ENCODE peak calls at places on chromosomes 16 and 17, in seven cellular contexts. Q is body of pancreas, G is lower lobe of right lung, S is brain microvascular endothelial cell, R is right lobe of liver, W is WTC11, Y is fibroblast of lung. D is an unnamed sample.

GRCh38 chr17:76697702-76698465 is 12.9 kb downstream of the MXRA7 start:
- DNase-seq in W (no peak), Q (no peak), G (no peak), S (peak), Y (peak), R (no peak), D (no peak)

GRCh38 chr16:29811896-29812665 is at the start of gene PRRT2:
- DNase-seq in Y (no peak), R (peak), Q (peak), G (peak), W (peak), S (no peak), D (peak)

GRCh38 chr16:7990864-7991263 is 599.4 kb downstream of the TMEM114 start:
- DNase-seq in Q (no peak), G (no peak), R (no peak), S (no peak), W (no peak), Y (no peak), D (no peak)

GRCh38 chr16:22372882-22373661 is 1.3 kb downstream of the CDR2 start:
- DNase-seq in R (no peak), G (no peak), S (no peak), Q (no peak), W (no peak), Y (peak), D (no peak)

GRCh38 chr17:726331-726919 is 6.0 kb upstream of the TLCD3A start:
- DNase-seq in G (no peak), Q (no peak), W (peak), R (no peak), S (no peak), Y (no peak), D (no peak)

GRCh38 chr16:12719972-12720371 is 83.7 kb downstream of the CPPED1 start:
- DNase-seq in Q (no peak), S (no peak), G (no peak), W (no peak), Y (no peak), R (no peak), D (no peak)

GRCh38 chr17:3030096-3030495 is 33.3 kb downstream of the OR1D5 start:
- DNase-seq in Q (no peak), W (no peak), G (peak), R (no peak), S (peak), Y (peak), D (no peak)

GRCh38 chr17:75008373-75008772 is 4.1 kb upstream of the MRPL58 start:
- DNase-seq in Q (no peak), S (no peak), R (no peak), G (no peak), W (no peak), Y (no peak), D (no peak)

GRCh38 chr17:55547027-55547670 is 35.9 kb upstream of the SMIM36 start:
- DNase-seq in S (no peak), G (no peak), Y (peak), W (no peak), R (no peak), Q (no peak), D (no peak)

GRCh38 chr16:66489818-66490217 is 60.1 kb downstream of the TK2 start:
- DNase-seq in W (no peak), R (no peak), Y (no peak), Q (no peak), G (no peak), S (no peak), D (no peak)

GRCh38 chr17:47423406-47424295 is 99.9 kb downstream of the EFCAB13 start:
- DNase-seq in G (peak), Y (no peak), W (peak), R (peak), Q (peak), S (no peak), D (peak)

GRCh38 chr16:30622455-30623032 is 12.4 kb upstream of the ZNF689 start:
- DNase-seq in Y (no peak), S (no peak), Q (no peak), R (no peak), G (no peak), W (no peak), D (no peak)

GRCh38 chr17:16383216-16383615 is 2.3 kb downstream of the UBB start:
- DNase-seq in Y (no peak), Q (no peak), R (no peak), W (no peak), G (no peak), S (no peak), D (no peak)

GRCh38 chr17:58330997-58331814 is 2.6 kb upstream of the TSPOAP1 start:
- DNase-seq in R (peak), W (peak), S (no peak), G (peak), Y (no peak), Q (peak), D (no peak)

GRCh38 chr16:84555418-84556196 is 51.1 kb upstream of the MEAK7 start:
- DNase-seq in W (no peak), Q (no peak), R (no peak), Y (no peak), S (no peak), G (no peak), D (no peak)

GRCh38 chr16:89722392-89723278 is 1.3 kb downstream of the ZNF276 start:
- DNase-seq in S (peak), W (no peak), R (peak), Y (peak), G (peak), Q (peak), D (peak)

GRCh38 chr17:16945513-16946201 is 26.3 kb downstream of the TNFRSF13B start:
- DNase-seq in S (no peak), W (peak), G (no peak), Q (peak), R (no peak), Y (no peak), D (no peak)

GRCh38 chr16:69382421-69382820 is 3.4 kb downstream of the TERF2 start:
- DNase-seq in Q (no peak), W (no peak), Y (no peak), S (no peak), G (no peak), R (no peak), D (no peak)

GRCh38 chr16:59252317-59252716 is 518.2 kb upstream of the GOT2 start:
- DNase-seq in S (no peak), Y (no peak), G (no peak), R (no peak), Q (no peak), W (no peak), D (no peak)

DNA sequence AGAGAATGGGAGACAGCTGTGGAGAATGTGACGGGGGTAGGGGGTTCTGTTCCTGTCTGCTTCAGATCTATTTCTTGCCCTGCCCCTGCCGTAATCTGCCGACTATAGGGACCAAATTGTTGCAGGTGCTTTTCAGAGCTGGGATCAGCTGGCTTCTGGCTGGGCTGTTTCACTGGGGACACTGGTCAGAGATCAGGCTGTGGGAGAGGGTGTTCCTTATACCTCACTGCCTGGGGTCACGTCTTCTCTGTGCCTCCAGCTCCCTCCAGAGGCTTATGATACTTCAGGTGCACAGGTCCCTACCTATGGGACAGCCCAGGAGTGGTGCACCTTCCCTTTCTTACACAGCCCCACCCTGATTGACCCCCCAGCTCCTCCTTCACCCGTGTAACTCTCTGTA is 514.9 kb upstream of the GOT2 start:
- DNase-seq in G (no peak), S (no peak), Q (no peak), Y (no peak), W (peak), R (no peak), D (no peak)
- TF ChIP-seq CTCF in G (no peak), S (no peak), Q (no peak), Y (no peak), W (no peak), R (peak), D (no peak)

GRCh38 chr16:1314399-1315068 is 5.1 kb downstream of the UBE2I start:
- DNase-seq in W (no peak), Q (no peak), Y (no peak), R (no peak), S (no peak), G (no peak), D (no peak)
- TF ChIP-seq CTCF in W (no peak), Q (no peak), Y (no peak), R (no peak), S (no peak), G (no peak), D (no peak)

GRCh38 chr17:69677130-69677529 is 262.6 kb downstream of the MAP2K6 start:
- DNase-seq in W (no peak), Q (no peak), G (no peak), S (no peak), R (no peak), Y (peak), D (no peak)
- TF ChIP-seq CTCF in W (no peak), Q (no peak), G (no peak), S (peak), R (no peak), Y (peak), D (no peak)

GRCh38 chr17:80751070-80751459 is 206.4 kb downstream of the RPTOR start:
- DNase-seq in R (no peak), Q (no peak), W (no peak), Y (peak), G (no peak), S (no peak), D (no peak)

GRCh38 chr17:80753946-80754345 is 209.3 kb downstream of the RPTOR start:
- DNase-seq in G (no peak), S (no peak), R (no peak), Y (no peak), W (no peak), Q (no peak), D (no peak)

GRCh38 chr17:80751460-80752368 is 207.1 kb downstream of the RPTOR start:
- DNase-seq in G (no peak), Y (peak), S (peak), Q (peak), R (no peak), W (no peak), D (no peak)

GRCh38 chr17:80750263-80750662 is 205.6 kb downstream of the RPTOR start:
- DNase-seq in Q (no peak), S (no peak), R (no peak), Y (no peak), W (no peak), G (no peak), D (no peak)

GRCh38 chr17:80752369-80752705 is 207.7 kb downstream of the RPTOR start:
- DNase-seq in R (no peak), W (no peak), G (no peak), Y (no peak), S (no peak), Q (no peak), D (no peak)
- TF ChIP-seq CTCF in R (no peak), W (no peak), G (no peak), Y (no peak), S (no peak), Q (no peak), D (no peak)

DNA sequence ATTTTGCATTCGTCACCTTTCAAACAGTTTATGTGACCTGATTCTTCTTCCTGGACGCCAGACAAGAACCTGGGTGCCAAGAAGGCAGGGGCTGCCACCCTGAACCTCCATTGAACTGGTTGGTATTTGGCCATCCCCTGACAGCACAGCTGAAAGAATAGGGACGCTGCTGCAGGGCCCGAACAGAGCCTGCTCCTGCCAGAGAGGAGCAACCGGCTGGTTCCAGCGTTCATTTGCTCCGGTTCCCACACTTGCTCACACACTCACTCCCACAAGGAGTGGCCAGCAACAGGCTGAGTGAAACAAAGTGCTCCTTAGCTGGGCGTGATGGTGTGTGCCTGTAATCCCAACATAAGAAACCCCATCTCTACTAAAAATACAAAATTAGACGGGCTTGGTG is 14.9 kb downstream of the KRT9 start:
- DNase-seq in S (no peak), R (no peak), G (no peak), Y (no peak), W (no peak), Q (no peak), D (no peak)
- TF ChIP-seq CTCF in S (no peak), R (no peak), G (no peak), Y (no peak), W (no peak), Q (no peak), D (no peak)

GRCh38 chr17:31266042-31266441 is 31.0 kb downstream of the OMG start:
- DNase-seq in W (no peak), Q (no peak), R (no peak), G (no peak), S (no peak), Y (no peak), D (no peak)
- TF ChIP-seq CTCF in W (peak), Q (no peak), R (no peak), G (no peak), S (peak), Y (no peak), D (no peak)

DNA sequence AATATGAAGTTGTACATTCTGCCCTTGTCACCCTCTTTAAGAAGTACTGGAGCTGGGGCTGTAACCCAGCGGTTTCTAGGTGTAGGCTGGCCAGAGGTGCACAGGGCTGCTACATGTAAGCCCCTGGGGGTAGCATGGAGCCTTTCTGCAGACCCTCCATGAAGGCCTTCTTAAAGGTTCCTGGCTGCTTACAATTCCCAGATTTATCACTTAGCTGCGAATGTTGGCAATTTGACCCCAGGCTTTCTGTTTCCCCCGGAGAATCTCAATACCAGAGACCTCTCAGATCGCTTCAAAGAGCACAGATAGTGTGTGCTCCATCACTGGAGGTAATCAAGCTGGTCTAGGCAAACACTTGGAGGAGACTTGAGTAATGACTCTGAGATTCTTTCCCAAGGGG is 309.4 kb downstream of the CBLN1 start:
- DNase-seq in Y (no peak), Q (no peak), G (no peak), S (no peak), R (no peak), W (no peak), D (no peak)
- TF ChIP-seq CTCF in Y (no peak), Q (no peak), G (no peak), S (no peak), R (no peak), W (no peak), D (no peak)

D was measured in GM13976.